ENCODE peak calls at places on chromosomes 12 and 14, in seven cellular contexts. X, C, J, I, L, O and V are unnamed samples.

GRCh38 chr14:53865716-53866115 is 90.9 kb downstream of the BMP4 start:
- DNase-seq in X (no peak), O (no peak), J (no peak), L (no peak), I (no peak), C (no peak), V (no peak)

GRCh38 chr12:31005944-31006361 is 67.7 kb upstream of the DDX11 start:
- DNase-seq in O (peak), X (peak), L (no peak), J (no peak), I (no peak), C (peak), V (peak)

GRCh38 chr12:47828008-47828966 is 8.6 kb upstream of the HDAC7 start:
- DNase-seq in O (no peak), I (no peak), X (no peak), C (no peak), J (no peak), L (no peak), V (no peak)

GRCh38 chr12:122886851-122887816 is 8.8 kb downstream of the VPS37B start:
- DNase-seq in O (peak), J (no peak), L (no peak), I (no peak), C (no peak), X (peak), V (peak)

GRCh38 chr12:38772427-38772826 is 133.0 kb downstream of the CPNE8 start:
- DNase-seq in X (no peak), I (no peak), L (no peak), C (no peak), O (no peak), J (no peak), V (no peak)

GRCh38 chr14:88791629-88792571 is 853 bp downstream of the EML5 start:
- DNase-seq in C (no peak), I (no peak), O (peak), L (peak), X (no peak), J (no peak), V (no peak)

GRCh38 chr12:116385486-116386217 is 108.2 kb upstream of the MED13L start:
- DNase-seq in L (no peak), J (no peak), I (no peak), C (no peak), X (no peak), O (no peak), V (no peak)

GRCh38 chr12:124847675-124848074 is 16.0 kb downstream of the SCARB1 start:
- DNase-seq in L (peak), I (no peak), O (no peak), J (no peak), C (no peak), X (peak), V (no peak)